ENCODE peak calls at places on chromosome 1, in six cellular contexts. M is Panc1, I is breast epithelium, U is HCT116, K is transverse colon, F is GM12891. L is an unnamed sample.

GRCh38 chr1:167427843-167428242 is 90.5 kb downstream of the CD247 start:
- DNase-seq in M (no peak), I (no peak), U (no peak), K (no peak), F (no peak), L (no peak)

GRCh38 chr1:172948457-172948856 is 102.3 kb downstream of the TNFSF18 start:
- DNase-seq in M (no peak), I (no peak), U (no peak), K (no peak), F (no peak), L (no peak)

GRCh38 chr1:15283500-15283899 is 36.5 kb downstream of the FHAD1 start:
- DNase-seq in M (no peak), I (no peak), U (no peak), K (no peak), F (no peak), L (no peak)

GRCh38 chr1:227952374-227953021 is 4.8 kb upstream of the WNT9A start:
- DNase-seq in M (no peak), I (peak; percentile 46), U (no peak), K (no peak), F (no peak), L (no peak)

GRCh38 chr1:11331036-11331765 is 58.2 kb downstream of the UBIAD1 start:
- DNase-seq in M (no peak), I (no peak), U (no peak), K (no peak), F (no peak), L (no peak)

GRCh38 chr1:54285815-54286214 is 85.8 kb downstream of the MRPL37 start:
- DNase-seq in M (no peak), I (no peak), U (no peak), K (no peak), F (no peak), L (no peak)

GRCh38 chr1:207852576-207853371 is 58.2 kb downstream of the CD34 start:
- DNase-seq in M (no peak), I (no peak), U (no peak), K (no peak), F (no peak), L (no peak)

GRCh38 chr1:115454835-115455511 is 116.9 kb upstream of the NGF start:
- DNase-seq in M (no peak), I (no peak), U (no peak), K (peak; percentile 15), F (no peak), L (no peak)

GRCh38 chr1:205739348-205740160 is 10.4 kb downstream of the NUCKS1 start:
- DNase-seq in M (no peak), I (no peak), U (no peak), K (no peak), F (no peak), L (no peak)

DNA sequence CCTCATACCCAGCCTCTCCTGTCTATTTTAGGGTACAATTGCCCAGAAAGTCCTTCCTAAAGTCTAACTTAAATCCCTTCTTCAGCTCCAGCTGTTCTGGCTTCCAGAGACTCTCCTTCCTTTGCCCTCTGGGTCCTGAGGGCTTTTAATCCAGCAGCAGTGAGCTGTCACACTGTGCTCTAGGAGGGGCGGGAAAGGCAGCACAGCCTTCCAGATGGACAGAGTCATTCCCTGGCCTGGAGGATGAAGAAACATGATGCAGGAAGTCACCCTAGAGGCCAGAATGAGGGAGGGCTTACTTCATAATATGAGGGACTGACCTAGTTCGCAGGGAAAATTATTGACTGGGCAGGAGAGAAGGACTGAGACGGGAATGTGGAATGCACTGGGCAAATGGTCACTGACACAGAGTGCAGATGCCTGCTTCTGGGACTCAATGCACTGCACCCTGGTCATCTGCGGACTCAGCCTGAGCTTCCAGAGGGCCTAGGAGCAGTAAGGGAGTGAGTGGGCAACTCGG is 1.3 kb downstream of the SH2D2A start:
- DNase-seq in M (no peak), I (no peak), U (no peak), K (peak; percentile 31), F (no peak), L (no peak)
- TF ChIP-seq POLR2AphosphoS5 in M (no peak), I (no peak), U (no peak), K (peak; percentile 32), F (no peak), L (no peak)

GRCh38 chr1:59033761-59034160 is 249.9 kb upstream of the JUN start:
- DNase-seq in M (no peak), I (no peak), U (no peak), K (no peak), F (no peak), L (no peak)

GRCh38 chr1:59034925-59035324 is 251.1 kb upstream of the JUN start:
- DNase-seq in M (no peak), I (no peak), U (no peak), K (no peak), F (no peak), L (no peak)

GRCh38 chr1:59029768-59030167 is 245.9 kb upstream of the JUN start:
- DNase-seq in M (no peak), I (no peak), U (no peak), K (no peak), F (no peak), L (no peak)

GRCh38 chr1:59029366-59029765 is 245.5 kb upstream of the JUN start:
- DNase-seq in M (no peak), I (no peak), U (no peak), K (no peak), F (no peak), L (no peak)

DNA sequence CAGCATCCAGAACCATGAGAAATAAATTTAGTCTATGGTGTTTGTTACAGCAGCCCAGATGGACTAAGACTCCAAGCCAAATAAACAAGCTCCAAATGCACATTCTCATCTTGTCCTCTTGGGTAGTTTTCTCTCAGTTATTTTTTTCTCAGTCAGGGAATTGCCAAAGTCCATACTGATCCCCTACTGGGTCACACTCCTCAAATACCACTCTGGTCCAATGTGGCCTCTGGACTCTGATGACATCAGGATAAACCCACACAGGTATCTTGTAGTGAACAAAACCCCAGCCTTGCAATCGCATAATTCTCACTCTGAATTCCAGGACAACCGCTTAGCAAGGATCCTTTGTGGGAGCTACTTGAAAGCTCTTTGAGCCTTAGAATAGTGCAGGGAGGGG is 248.4 kb upstream of the JUN start:
- DNase-seq in M (no peak), I (no peak), U (no peak), K (no peak), F (no peak), L (no peak)
- TF ChIP-seq POLR2AphosphoS5 in M (no peak), I (no peak), U (no peak), K (no peak), F (no peak), L (no peak)

DNA sequence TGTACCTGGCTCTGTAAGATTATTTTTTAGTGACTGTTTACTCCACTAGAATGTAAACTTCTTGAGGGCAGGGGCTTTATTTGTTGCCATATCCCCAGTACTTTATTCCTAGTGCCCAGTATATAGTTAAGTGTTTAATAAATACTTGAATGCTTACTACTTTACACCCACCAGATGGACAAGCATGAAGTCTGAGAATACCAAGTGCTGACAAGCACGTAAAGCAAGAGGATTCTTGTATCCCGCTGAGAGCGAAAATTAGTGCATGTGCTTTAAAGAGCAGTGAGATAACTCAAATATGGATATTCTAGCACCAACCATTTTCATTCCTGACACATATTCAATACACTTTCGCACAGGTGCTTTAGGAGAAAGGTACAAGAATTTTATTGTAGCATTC is 1.5 kb upstream of the SCCPDH start:
- DNase-seq in M (no peak), I (no peak), U (no peak), K (no peak), F (no peak), L (no peak)
- TF ChIP-seq POLR2AphosphoS5 in M (no peak), I (no peak), U (no peak), K (no peak), F (no peak), L (no peak)

DNA sequence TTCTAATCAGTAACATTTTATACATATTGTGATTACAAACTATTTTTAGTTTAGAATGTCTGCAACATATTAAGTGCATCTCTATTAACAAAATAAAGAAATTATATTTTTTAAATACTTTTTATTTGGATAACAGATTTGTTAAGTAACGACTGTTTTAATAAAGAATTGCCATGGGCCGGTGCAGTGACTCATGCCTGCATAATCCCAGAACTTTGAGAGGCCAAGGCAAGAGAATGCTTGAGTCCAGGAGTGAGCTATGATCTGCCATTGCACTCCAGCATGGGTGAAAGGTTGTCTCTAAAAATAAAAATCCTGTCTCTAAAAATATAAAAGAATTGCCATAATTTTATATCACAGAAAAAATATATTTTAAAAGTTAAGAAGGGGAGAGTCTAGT is 4.1 kb downstream of the LRRIQ3 start:
- DNase-seq in M (no peak), I (no peak), U (no peak), K (no peak), F (no peak), L (no peak)
- TF ChIP-seq POLR2AphosphoS5 in M (no peak), I (no peak), U (no peak), K (no peak), F (no peak), L (no peak)

GRCh38 chr1:65066766-65067490 is 81.1 kb upstream of the AK4 start:
- DNase-seq in M (no peak), I (peak; percentile 95), U (peak; percentile 48), K (peak; percentile 94), F (peak; percentile 38), L (no peak)
- TF ChIP-seq POLR2AphosphoS5 in M (no peak), I (peak; percentile 93), U (peak; percentile 37), K (peak; percentile 84), F (no peak), L (peak; percentile 33)